ENCODE peak calls at places on chromosomes 1 and 21, in nine cellular contexts. A, E, J, R, K, O, F, H and T are unnamed samples.
A peak's percentile ranks its signal among the peaks of the same experiment; 100 is the strongest.

GRCh38 chr1:7703321-7704213 is 67.5 kb upstream of the VAMP3 start:
- DNase-seq in A (peak; percentile 25), E (peak; percentile 26), J (peak; percentile 46), R (no peak), K (peak; percentile 66), O (no peak), F (no peak), H (no peak), T (peak; percentile 13)

GRCh38 chr1:28087614-28088167 is 719 bp downstream of the EYA3 start:
- DNase-seq in A (peak; percentile 24), E (no peak), J (no peak), R (peak; percentile 74), K (peak; percentile 50), O (no peak), F (peak; percentile 18), H (no peak), T (peak; percentile 49)

GRCh38 chr1:85320371-85321131 is 44.1 kb upstream of the BCL10 start:
- DNase-seq in A (no peak), E (no peak), J (no peak), R (no peak), K (peak; percentile 73), O (peak; percentile 69), F (no peak), H (no peak), T (no peak)

GRCh38 chr21:46128106-46128982 is 27.0 kb downstream of the FTCD start:
- DNase-seq in A (no peak), E (no peak), J (no peak), R (no peak), K (peak; percentile 63), O (no peak), F (no peak), H (no peak), T (peak; percentile 67)

GRCh38 chr21:31731112-31731801 is 661 bp downstream of the SCAF4 start:
- DNase-seq in A (no peak), E (peak; percentile 38), J (peak; percentile 15), R (peak; percentile 71), K (peak; percentile 69), O (no peak), F (peak; percentile 55), H (no peak), T (no peak)

GRCh38 chr1:245690153-245690552 is 535.4 kb downstream of the KIF26B start:
- DNase-seq in A (no peak), E (no peak), J (no peak), R (no peak), K (no peak), O (peak; percentile 33), F (no peak), H (peak; percentile 19), T (no peak)

GRCh38 chr21:45427331-45428271 is 22.6 kb downstream of the COL18A1 start:
- DNase-seq in A (peak; percentile 98), E (no peak), J (no peak), R (no peak), K (peak; percentile 100), O (peak; percentile 96), F (peak; percentile 91), H (no peak), T (peak; percentile 96)

GRCh38 chr21:15301014-15301413 is 236.2 kb upstream of the NRIP1 start:
- DNase-seq in A (no peak), E (no peak), J (no peak), R (peak; percentile 51), K (no peak), O (peak; percentile 54), F (no peak), H (no peak), T (no peak)

GRCh38 chr1:223153177-223154119 is 10.4 kb upstream of the TLR5 start:
- DNase-seq in A (no peak), E (no peak), J (no peak), R (no peak), K (no peak), O (peak; percentile 62), F (no peak), H (no peak), T (no peak)

GRCh38 chr21:40049031-40049958 is 182.1 kb downstream of the PCP4 start:
- DNase-seq in A (no peak), E (no peak), J (peak; percentile 72), R (no peak), K (no peak), O (peak; percentile 83), F (peak; percentile 52), H (no peak), T (no peak)

GRCh38 chr1:171985639-171986038 is 144.3 kb downstream of the DNM3 start:
- DNase-seq in A (no peak), E (no peak), J (no peak), R (peak; percentile 3), K (peak; percentile 61), O (no peak), F (no peak), H (peak; percentile 14), T (no peak)

GRCh38 chr1:9275567-9276034 is 17.1 kb upstream of the SPSB1 start:
- DNase-seq in A (peak; percentile 75), E (no peak), J (no peak), R (peak; percentile 34), K (peak; percentile 81), O (peak; percentile 86), F (peak; percentile 90), H (no peak), T (peak; percentile 43)

GRCh38 chr1:100517517-100517916 is 20.4 kb upstream of the GPR88 start:
- DNase-seq in A (no peak), E (no peak), J (no peak), R (no peak), K (no peak), O (no peak), F (no peak), H (no peak), T (no peak)

GRCh38 chr1:235027862-235028250 is 100.8 kb downstream of the TOMM20 start:
- DNase-seq in A (no peak), E (no peak), J (no peak), R (no peak), K (no peak), O (no peak), F (no peak), H (no peak), T (no peak)

GRCh38 chr21:44736291-44737004 is 25.1 kb upstream of the TSPEAR start:
- DNase-seq in A (no peak), E (no peak), J (peak; percentile 73), R (no peak), K (no peak), O (no peak), F (no peak), H (no peak), T (no peak)

GRCh38 chr1:234962340-234962989 is 166.2 kb downstream of the TOMM20 start:
- DNase-seq in A (peak; percentile 80), E (no peak), J (no peak), R (peak; percentile 73), K (peak; percentile 82), O (peak; percentile 99), F (peak; percentile 93), H (no peak), T (no peak)

GRCh38 chr1:94310570-94311270 is 73.3 kb upstream of the ARHGAP29 start:
- DNase-seq in A (no peak), E (no peak), J (no peak), R (no peak), K (no peak), O (no peak), F (no peak), H (no peak), T (no peak)